ENCODE peak calls at places on chromosome 4, in six cellular contexts. S, U, K, F, Q and P are unnamed samples. For H3K9me3, the result is how much of the 10 kb centered on the place peaks cover.

GRCh38 chr4:41745292-41746024 is 3.1 kb downstream of the PHOX2B start:
- DNase-seq in U (no peak), Q (no peak), F (no peak), S (no peak), K (no peak), P (no peak)

GRCh38 chr4:2797188-2797544 is 4.3 kb downstream of the SH3BP2 start:
- DNase-seq in F (peak), K (no peak), U (no peak), Q (no peak), S (peak), P (no peak)

GRCh38 chr4:186105721-186106335 is 1.3 kb downstream of the FAM149A start:
- DNase-seq in Q (no peak), F (no peak), U (no peak), S (no peak), K (no peak), P (peak)

GRCh38 chr4:21117771-21118170 is 417.5 kb downstream of the PACRGL start:
- DNase-seq in K (no peak), U (no peak), Q (peak), F (no peak), S (no peak), P (no peak)

GRCh38 chr4:100022792-100023222 is 72.7 kb upstream of the H2AZ1 start:
- DNase-seq in Q (no peak), U (no peak), S (no peak), F (no peak), K (no peak), P (peak)

GRCh38 chr4:87865288-87865687 is 32.5 kb downstream of the MEPE start:
- DNase-seq in U (no peak), Q (no peak), F (no peak), S (no peak), K (no peak), P (no peak)

GRCh38 chr4:180160195-180160985 is 2082.8 kb upstream of the TENM3 start:
- DNase-seq in S (no peak), Q (no peak), U (no peak), F (no peak), K (no peak), P (no peak)

GRCh38 chr4:185011408-185011807 is 6.9 kb upstream of the HELT start:
- DNase-seq in S (peak), K (no peak), Q (peak), F (no peak), U (no peak), P (peak)

GRCh38 chr4:158316264-158316663 is 106.0 kb downstream of the TMEM144 start:
- DNase-seq in U (no peak), K (no peak), Q (peak), S (no peak), F (no peak), P (no peak)

GRCh38 chr4:139144911-139145551 is 32.0 kb downstream of the ELF2 start:
- DNase-seq in U (peak), S (no peak), F (no peak), Q (no peak), K (no peak), P (no peak)

GRCh38 chr4:186037692-186038658 is 31.0 kb upstream of the TLR3 start:
- DNase-seq in F (no peak), K (peak), Q (peak), S (no peak), U (peak), P (peak)

GRCh38 chr4:74181225-74181624 is 23.3 kb downstream of the MTHFD2L start:
- DNase-seq in U (no peak), Q (peak), K (no peak), S (no peak), F (no peak), P (no peak)

GRCh38 chr4:184358521-184359232 is 115.7 kb downstream of the IRF2 start:
- DNase-seq in F (no peak), U (no peak), Q (no peak), S (no peak), K (no peak), P (peak)

GRCh38 chr4:140372607-140373327 is 679 bp upstream of the SCOC start:
- DNase-seq in Q (peak), K (no peak), S (no peak), U (peak), F (no peak), P (peak)

GRCh38 chr4:64625438-64625837 is 216.2 kb upstream of the TECRL start:
- DNase-seq in K (no peak), S (no peak), Q (no peak), U (no peak), F (no peak), P (no peak)

GRCh38 chr4:54025582-54025981 is 38.8 kb downstream of the CHIC2 start:
- DNase-seq in K (no peak), Q (no peak), F (no peak), U (no peak), S (no peak), P (no peak)

GRCh38 chr4:164790249-164790648 is 36.3 kb downstream of the SMIM31 start:
- DNase-seq in U (no peak), Q (no peak), S (no peak), F (no peak), K (no peak), P (no peak)

DNA sequence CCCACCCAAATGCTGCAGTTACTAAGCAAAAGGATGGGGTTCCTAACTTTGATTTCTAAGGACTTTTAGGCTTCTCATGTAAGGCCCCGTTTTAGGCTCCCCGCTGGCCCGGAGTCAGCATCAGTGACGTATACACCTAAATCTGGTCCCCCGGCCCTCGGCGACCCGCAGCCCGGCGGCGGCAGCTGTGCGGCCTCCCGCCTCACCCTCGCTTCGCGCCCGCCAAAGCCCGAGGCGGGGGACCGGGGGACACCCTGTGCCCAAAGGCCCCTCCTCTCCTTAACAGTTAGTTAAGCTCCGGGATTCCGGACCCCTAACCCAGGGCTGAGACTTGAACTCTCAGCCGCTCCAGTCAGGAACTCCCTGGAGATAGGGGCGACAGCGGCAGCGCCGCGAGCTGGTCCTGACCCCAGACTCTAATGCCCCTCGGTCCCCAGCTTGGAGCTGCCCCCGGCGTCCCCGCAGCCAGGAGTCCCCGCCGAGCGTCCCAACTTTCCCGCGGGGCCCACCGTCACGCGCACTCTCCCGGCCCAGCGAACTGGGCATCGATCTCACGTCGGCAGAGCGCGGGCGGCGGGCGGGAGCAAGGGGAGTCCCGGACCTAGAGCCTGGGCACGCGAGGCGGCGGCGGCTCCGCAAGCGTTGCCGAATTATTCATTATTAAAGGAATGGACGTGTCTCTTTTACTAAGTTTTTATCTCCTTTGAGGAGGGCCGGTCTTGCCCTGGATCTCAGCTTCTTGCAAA is 1.5 kb upstream of the NR3C2 start:
- DNase-seq in S (no peak), Q (peak), F (peak), U (peak), K (no peak), P (peak)
- H3K27ac ChIP-seq in S (peak), Q (no peak), F (peak), U (peak), K (peak), P (no peak)

DNA sequence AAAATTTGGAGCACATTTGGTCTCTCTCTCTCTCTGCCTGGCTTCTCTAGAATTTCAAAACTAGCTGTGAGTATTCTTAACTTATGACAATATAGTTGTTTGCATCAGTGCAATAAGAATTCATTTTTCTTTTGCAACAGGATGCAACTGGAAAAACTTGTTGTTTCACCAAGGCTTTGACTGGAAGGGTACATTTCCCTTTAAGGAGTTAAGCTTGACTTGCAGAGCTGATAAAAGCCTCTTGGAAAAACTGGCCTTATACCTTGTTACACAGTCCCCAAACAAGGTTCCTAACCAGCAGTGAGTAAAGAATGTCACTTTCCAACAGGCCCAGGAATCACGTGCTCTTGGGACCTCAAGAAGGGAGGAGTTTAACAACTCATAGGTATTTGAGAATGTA is 25.9 kb upstream of the ZNF718 start:
- DNase-seq in S (no peak), K (no peak), Q (no peak), F (no peak), U (no peak), P (no peak)
- H3K9me3 ChIP-seq in S (half or more), K (under half), Q (under half), F (under half), U (under half), P (half or more)

DNA sequence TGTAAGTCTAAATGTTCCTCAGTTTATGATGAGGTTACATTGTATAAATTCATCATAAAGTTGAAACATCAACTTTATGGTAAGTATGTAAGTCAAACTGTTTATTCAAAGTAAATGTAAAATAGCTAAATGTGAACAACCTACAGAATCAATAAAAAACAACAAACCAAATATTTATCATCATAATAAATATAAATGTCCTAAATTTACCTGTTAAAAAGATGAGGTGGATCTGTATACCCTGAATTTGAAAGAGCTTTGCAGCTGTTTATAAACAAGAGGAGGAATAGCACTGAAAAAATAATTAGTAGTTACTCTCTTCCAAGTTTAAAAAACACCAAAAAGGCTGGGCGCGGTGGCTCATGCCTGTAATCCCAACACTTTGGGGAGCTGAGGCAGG is 13.7 kb downstream of the ABHD18 start:
- DNase-seq in U (no peak), S (no peak), K (no peak), Q (no peak), F (no peak), P (no peak)
- H3K27ac ChIP-seq in U (no peak), S (no peak), K (no peak), Q (no peak), F (no peak), P (no peak)

GRCh38 chr4:89054627-89055026 is 2.4 kb downstream of the FAM13A start:
- DNase-seq in Q (no peak), K (no peak), U (no peak), S (no peak), F (no peak), P (peak)

GRCh38 chr4:89044147-89044900 is 12.7 kb downstream of the FAM13A start:
- DNase-seq in S (no peak), U (no peak), Q (no peak), K (no peak), F (no peak), P (no peak)

GRCh38 chr4:89055157-89056080 is 1.6 kb downstream of the FAM13A start:
- DNase-seq in Q (peak), K (no peak), U (no peak), S (no peak), F (no peak), P (no peak)

GRCh38 chr4:89048906-89049601 is 7.9 kb downstream of the FAM13A start:
- DNase-seq in S (no peak), U (no peak), F (no peak), K (no peak), Q (peak), P (no peak)

GRCh38 chr4:89049853-89050252 is 7.1 kb downstream of the FAM13A start:
- DNase-seq in U (no peak), S (no peak), K (no peak), Q (no peak), F (no peak), P (no peak)
- H3K9me3 ChIP-seq in U (under half), S (under half), K (under half), Q (under half), F (under half), P (under half)

DNA sequence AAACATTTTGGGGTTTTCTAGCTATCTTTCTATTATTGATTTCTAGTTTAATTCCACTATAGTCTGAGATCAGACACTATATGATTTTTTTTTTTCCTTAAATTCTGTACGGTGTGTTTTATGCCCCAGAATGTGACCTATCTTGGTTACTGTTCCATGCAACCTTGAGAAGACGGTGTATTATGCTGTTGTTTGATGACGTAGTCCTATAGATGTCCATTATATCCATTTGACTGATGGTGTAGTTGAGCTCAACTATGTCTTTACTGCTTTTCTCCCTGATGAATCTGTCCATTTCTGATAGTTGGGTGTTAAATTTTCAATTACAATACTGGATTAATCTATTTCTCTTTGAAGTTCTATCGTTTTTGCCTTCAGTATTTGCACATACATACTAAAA is 212.5 kb downstream of the NDST4 start:
- DNase-seq in K (no peak), Q (no peak), U (no peak), F (no peak), S (no peak), P (no peak)
- H3K27ac ChIP-seq in K (no peak), Q (no peak), U (no peak), F (no peak), S (no peak), P (no peak)

GRCh38 chr4:7581477-7581876 is 146.7 kb upstream of the PSAPL1 start:
- DNase-seq in S (no peak), F (peak), K (no peak), U (peak), Q (peak), P (peak)
- H3K9me3 ChIP-seq in S (under half), F (under half), K (under half), U (under half), Q (under half), P (under half)

GRCh38 chr4:8276358-8277240 is 7.0 kb downstream of the HTRA3 start:
- DNase-seq in K (no peak), S (no peak), Q (peak), F (peak), U (peak), P (peak)

GRCh38 chr4:8273450-8273849 is 3.9 kb downstream of the HTRA3 start:
- DNase-seq in Q (no peak), F (no peak), U (no peak), K (no peak), S (no peak), P (no peak)

GRCh38 chr4:8275511-8275910 is 6.0 kb downstream of the HTRA3 start:
- DNase-seq in S (no peak), K (no peak), F (no peak), Q (no peak), U (no peak), P (no peak)

GRCh38 chr4:8274066-8274652 is 4.6 kb downstream of the HTRA3 start:
- DNase-seq in S (no peak), Q (no peak), K (no peak), U (no peak), F (peak), P (no peak)

GRCh38 chr4:8274772-8275241 is 5.3 kb downstream of the HTRA3 start:
- DNase-seq in F (peak), K (peak), S (peak), Q (peak), U (peak), P (peak)
- H3K27ac ChIP-seq in F (no peak), K (peak), S (no peak), Q (peak), U (peak), P (peak)

DNA sequence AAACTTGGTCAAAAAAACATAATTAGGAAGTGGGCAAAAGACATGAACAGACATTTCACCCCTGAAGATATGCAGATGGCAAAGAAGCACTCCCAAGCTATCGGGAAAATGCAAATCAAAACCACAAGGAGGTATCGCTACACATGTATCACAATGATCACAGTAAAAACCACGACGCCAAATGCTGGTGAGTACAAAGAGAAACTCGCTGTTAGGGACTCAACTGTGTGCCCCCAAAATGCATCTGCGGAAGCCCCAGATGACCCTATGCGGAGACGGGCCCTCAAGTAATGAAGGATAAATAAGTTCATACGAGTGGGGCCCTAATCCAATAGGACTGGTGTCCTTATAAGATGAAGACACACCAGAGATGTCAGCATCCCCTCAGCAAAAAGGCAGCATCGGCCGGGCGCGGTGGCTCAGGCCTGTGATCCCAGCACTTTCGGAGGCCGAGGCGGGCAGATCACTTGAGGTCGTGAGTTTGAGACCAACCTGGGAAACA is 10.2 kb downstream of the GAK start:
- DNase-seq in Q (no peak), K (no peak), U (no peak), S (peak), F (no peak), P (no peak)
- H3K9me3 ChIP-seq in Q (under half), K (under half), U (under half), S (under half), F (under half), P (under half)